ENCODE peak calls at places on chromosomes 2 and 18, in four cellular contexts. P is HepG2, M is H1, S is GM12878. A is an unnamed sample.

GRCh38 chr2:64942693-64943092 is 46.5 kb upstream of the SLC1A4 start:
- DNase-seq in M (no peak), S (no peak), P (no peak), A (no peak)

GRCh38 chr18:66646622-66647021 is 42.7 kb upstream of the CDH19 start:
- DNase-seq in P (no peak), S (no peak), M (no peak), A (no peak)

GRCh38 chr18:36693931-36694661 is 134.7 kb downstream of the TPGS2 start:
- DNase-seq in S (no peak), M (no peak), P (peak), A (no peak)

GRCh38 chr2:75574106-75574505 is 13.4 kb upstream of the EVA1A start:
- DNase-seq in M (no peak), S (no peak), P (no peak), A (no peak)

GRCh38 chr18:9614401-9615279 is at the start of gene PPP4R1:
- DNase-seq in S (no peak), M (peak), P (peak), A (peak)

GRCh38 chr2:150909090-150909489 is 352.6 kb downstream of the RBM43 start:
- DNase-seq in S (no peak), P (no peak), M (no peak), A (no peak)

GRCh38 chr18:74940856-74941255 is 268.1 kb downstream of the PTGR3 start:
- DNase-seq in P (no peak), M (no peak), S (no peak), A (no peak)

GRCh38 chr2:241893265-241893664 is 23.7 kb downstream of the RTP5 start:
- DNase-seq in S (no peak), P (no peak), M (no peak), A (no peak)

GRCh38 chr18:62436636-62437519 is 85.9 kb upstream of the ZCCHC2 start:
- DNase-seq in M (no peak), S (no peak), P (no peak), A (no peak)

GRCh38 chr2:191321861-191322662 is 76.9 kb downstream of the MYO1B start:
- DNase-seq in P (no peak), S (no peak), M (peak), A (peak)

GRCh38 chr18:32091724-32092421 is at the start of gene RNF138:
- DNase-seq in M (peak), S (peak), P (peak), A (peak)

GRCh38 chr2:173058673-173059072 is 17.0 kb upstream of the MAP3K20 start:
- DNase-seq in M (no peak), P (peak), S (no peak), A (no peak)

GRCh38 chr2:241777167-241777685 is 604 bp downstream of the GAL3ST2 start:
- DNase-seq in S (no peak), M (no peak), P (no peak), A (no peak)

GRCh38 chr18:70110678-70111077 is 94.8 kb downstream of the RTTN start:
- DNase-seq in M (no peak), S (no peak), P (no peak), A (no peak)

GRCh38 chr2:212618636-212619035 is 80.0 kb upstream of the ERBB4 start:
- DNase-seq in P (no peak), M (no peak), S (no peak), A (no peak)

GRCh38 chr2:233021771-233022170 is 8.7 kb upstream of the NGEF start:
- DNase-seq in S (no peak), M (no peak), P (no peak), A (no peak)

DNA sequence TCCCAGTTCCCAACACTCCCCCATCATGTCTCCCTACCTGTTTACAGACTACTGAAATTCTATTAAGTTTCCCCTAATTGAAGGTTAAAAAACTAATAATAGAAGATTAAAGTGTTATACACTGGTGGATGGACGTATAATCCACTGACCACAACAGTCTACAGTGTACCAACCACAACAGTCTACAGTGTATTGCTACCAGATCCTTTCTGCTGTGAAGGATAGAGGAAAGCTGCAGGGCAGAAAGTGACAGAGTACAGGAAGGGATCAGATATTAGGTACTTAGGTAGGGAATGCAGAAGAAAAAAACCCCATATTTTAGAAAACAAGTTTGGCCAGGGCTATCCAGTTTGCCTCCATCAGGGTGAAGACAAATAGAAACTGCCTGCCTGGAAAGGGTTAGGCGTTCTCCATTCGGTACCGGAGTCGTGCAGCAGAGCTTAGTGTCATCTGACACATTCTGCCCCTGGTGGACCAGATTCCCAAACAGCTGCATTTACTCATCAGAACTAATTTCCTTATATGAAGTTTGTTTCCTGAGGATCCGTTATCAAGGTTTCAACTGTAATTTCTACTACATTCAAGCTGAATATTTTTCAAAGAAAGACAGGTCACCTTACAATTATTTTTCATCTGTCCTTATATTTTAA is 49.9 kb downstream of the KLF7 start:
- DNase-seq in M (no peak), S (no peak), P (no peak), A (no peak)
- H3K4me3 ChIP-seq in M (no peak), S (no peak), P (no peak), A (no peak)

DNA sequence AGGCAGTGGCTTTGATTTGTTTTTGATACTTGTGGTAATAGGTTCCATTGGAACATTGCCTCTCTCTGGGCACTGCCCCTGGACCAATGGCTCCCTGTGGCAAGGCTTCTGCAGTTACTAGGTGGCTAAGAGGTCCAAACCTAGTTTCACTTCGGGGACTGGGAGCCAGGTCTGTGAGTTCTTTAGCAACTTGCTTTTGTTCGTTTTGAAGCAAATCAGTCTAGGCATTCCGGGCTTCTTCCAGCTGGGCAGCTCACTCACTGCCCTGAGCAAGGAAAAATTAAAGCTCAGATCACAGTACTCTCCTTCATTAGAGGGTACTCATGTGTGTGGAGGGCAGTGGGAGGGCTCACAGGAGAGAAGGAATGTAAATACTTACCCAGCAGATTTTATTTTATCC is 80.2 kb downstream of the SPP2 start:
- DNase-seq in M (no peak), S (no peak), P (no peak), A (no peak)
- TF ChIP-seq ZNF274 in M (no peak), S (no peak), P (no peak), A (no peak)

GRCh38 chr2:9440058-9440727 is 16.7 kb downstream of the CPSF3 start:
- DNase-seq in S (no peak), M (no peak), P (no peak), A (no peak)
- TF ChIP-seq SUZ12 in S (no peak), M (no peak), P (no peak), A (no peak)

DNA sequence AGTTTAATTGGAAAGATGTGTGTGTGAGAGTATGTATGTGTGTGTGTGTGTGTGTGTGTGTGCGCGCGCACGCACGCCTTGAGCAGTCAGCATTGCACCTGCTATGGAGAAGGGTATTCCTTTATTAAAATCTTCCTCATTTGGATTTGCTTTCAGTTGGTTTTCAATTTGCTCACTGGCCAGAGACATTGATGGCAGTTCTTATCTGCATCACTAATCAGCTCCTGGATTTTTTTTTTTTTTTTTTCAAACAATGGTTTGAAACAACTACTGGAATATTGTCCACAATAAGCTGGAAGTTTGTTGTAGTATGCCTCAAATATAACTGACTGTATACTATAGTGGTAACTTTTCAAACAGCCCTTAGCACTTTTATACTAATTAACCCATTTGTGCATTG is 48.0 kb downstream of the FEZ2 start:
- DNase-seq in P (no peak), M (no peak), S (no peak), A (no peak)
- H3K4me3 ChIP-seq in P (no peak), M (no peak), S (no peak), A (no peak)

GRCh38 chr18:23619388-23619873 is 33.1 kb upstream of the NPC1 start:
- DNase-seq in S (no peak), M (no peak), P (no peak), A (peak)
- TF ChIP-seq ZNF274 in S (no peak), M (no peak), P (no peak), A (no peak)

DNA sequence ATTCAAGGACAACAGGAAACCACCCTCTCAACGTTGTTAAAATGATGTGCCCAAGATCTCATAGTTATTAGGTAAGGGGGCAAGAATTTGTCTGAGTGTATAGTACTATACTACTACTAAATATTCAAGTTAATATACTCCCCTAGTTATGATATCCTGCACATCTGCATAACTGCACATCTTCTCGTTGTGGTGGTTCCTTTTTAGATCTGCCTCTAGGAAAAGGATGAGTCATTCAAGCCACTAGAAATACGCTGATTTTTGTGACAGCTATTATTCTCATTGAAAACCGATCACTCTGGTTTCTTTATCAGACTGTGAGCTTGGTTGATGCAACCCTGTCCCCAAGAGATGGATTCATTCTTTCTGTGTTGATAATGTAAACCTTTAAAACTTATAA is 1067.0 kb upstream of the FANCL start:
- DNase-seq in P (no peak), M (no peak), S (no peak), A (no peak)
- TF ChIP-seq SUZ12 in P (no peak), M (no peak), S (no peak), A (no peak)

GRCh38 chr2:43927442-43927841 is 68.3 kb downstream of the LRPPRC start:
- DNase-seq in M (no peak), S (peak), P (no peak), A (no peak)
- H3K4me3 ChIP-seq in M (no peak), S (peak), P (no peak), A (no peak)

GRCh38 chr2:29612568-29612967 is 308.8 kb downstream of the ALK start:
- DNase-seq in P (no peak), S (no peak), M (no peak), A (no peak)

GRCh38 chr2:29610569-29610968 is 310.8 kb downstream of the ALK start:
- DNase-seq in P (no peak), M (no peak), S (no peak), A (no peak)

GRCh38 chr2:29611261-29611660 is 310.1 kb downstream of the ALK start:
- DNase-seq in M (no peak), P (no peak), S (no peak), A (no peak)

GRCh38 chr2:29613067-29613466 is 308.3 kb downstream of the ALK start:
- DNase-seq in P (no peak), M (no peak), S (no peak), A (no peak)

DNA sequence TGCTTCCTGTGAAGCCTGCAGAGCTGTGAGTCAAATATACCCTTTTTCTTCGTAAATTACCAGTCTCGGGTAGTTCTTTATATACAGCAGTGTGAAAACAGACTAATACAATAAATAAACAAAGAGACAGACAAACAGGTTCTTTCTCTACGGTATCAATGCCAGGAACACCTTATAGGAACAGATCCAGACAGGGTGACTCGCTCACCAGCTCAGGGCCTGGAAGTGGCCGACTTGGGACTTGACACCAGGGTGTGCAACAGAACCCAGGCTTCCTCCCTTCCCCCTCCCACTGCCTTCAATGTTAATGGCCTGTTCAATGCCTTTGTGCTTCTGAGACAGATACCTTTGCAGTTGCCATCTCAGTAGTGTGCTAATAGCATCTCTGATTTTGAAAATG is 309.5 kb downstream of the ALK start:
- DNase-seq in M (no peak), S (no peak), P (no peak), A (no peak)
- TF ChIP-seq ZNF274 in M (no peak), S (no peak), P (no peak), A (no peak)